ENCODE peak calls at places on chromosomes 2 and 18, in ten cellular contexts. S is Panc1; V is H1; N is hepatocyte; J is mesendoderm; O is colonic mucosa; E is naive thymus-derived CD4-positive, alpha-beta T cell; K is aorta; W is CD8-positive, alpha-beta memory T cell; C is cardiac muscle cell. G is an unnamed sample.

GRCh38 chr2:99677814-99678213 is 188.0 kb upstream of the REV1 start:
- DNase-seq in C (no peak), N (no peak), S (no peak), E (no peak), V (no peak), J (no peak), O (no peak), W (no peak), K (no peak), G (no peak)

GRCh38 chr2:201182650-201183372 is at the start of gene CASP10:
- DNase-seq in C (no peak), O (peak; percentile 65), N (peak; percentile 80), W (peak; percentile 22), K (no peak), V (no peak), E (no peak), S (no peak), J (peak; percentile 95), G (no peak)

GRCh38 chr2:102753563-102754159 is 8.2 kb upstream of the TMEM182 start:
- DNase-seq in K (no peak), E (no peak), V (no peak), C (peak; percentile 70), S (peak; percentile 35), O (peak; percentile 25), W (peak; percentile 10), J (peak; percentile 54), N (peak; percentile 71), G (no peak)

GRCh38 chr2:1656961-1657841 is 87.1 kb downstream of the PXDN start:
- DNase-seq in S (no peak), J (peak; percentile 69), V (no peak), C (no peak), W (no peak), E (no peak), O (no peak), N (no peak), K (peak; percentile 27), G (no peak)

GRCh38 chr2:190943706-190944105 is 63.1 kb downstream of the GLS start:
- DNase-seq in N (no peak), W (no peak), E (no peak), V (no peak), S (no peak), O (no peak), J (no peak), C (no peak), K (no peak), G (no peak)

GRCh38 chr2:222959358-222959757 is 92.6 kb upstream of the KCNE4 start:
- DNase-seq in W (no peak), N (peak; percentile 66), E (no peak), J (peak; percentile 97), S (no peak), C (no peak), K (peak; percentile 75), O (no peak), V (peak; percentile 71), G (peak; percentile 39)

GRCh38 chr18:48059363-48060109 is 129.1 kb upstream of the SMAD2 start:
- DNase-seq in O (no peak), N (peak; percentile 53), V (no peak), S (no peak), E (no peak), J (peak; percentile 44), W (no peak), C (no peak), K (peak; percentile 56), G (no peak)

GRCh38 chr2:40957508-40957907 is 505.6 kb upstream of the SLC8A1 start:
- DNase-seq in J (peak; percentile 7), N (no peak), W (no peak), S (no peak), O (no peak), V (no peak), K (no peak), E (no peak), C (no peak), G (no peak)

GRCh38 chr2:46230677-46231425 is 66.4 kb upstream of the EPAS1 start:
- DNase-seq in K (no peak), C (no peak), O (no peak), W (no peak), J (no peak), V (no peak), S (no peak), N (no peak), E (no peak), G (no peak)

GRCh38 chr18:31677592-31677991 is 6.8 kb downstream of the B4GALT6 start:
- DNase-seq in S (no peak), N (no peak), J (no peak), V (no peak), C (peak; percentile 17), E (no peak), W (no peak), O (no peak), K (no peak), G (no peak)

GRCh38 chr2:228181098-228182019 is at the start of gene SPHKAP:
- DNase-seq in C (peak; percentile 78), S (no peak), N (peak; percentile 17), O (no peak), K (peak; percentile 65), J (peak; percentile 69), W (no peak), E (no peak), V (no peak), G (peak; percentile 9)

GRCh38 chr2:223055836-223056235 is 3.8 kb downstream of the KCNE4 start:
- DNase-seq in S (no peak), V (no peak), K (no peak), W (no peak), E (no peak), C (no peak), J (no peak), N (peak; percentile 17), O (no peak), G (no peak)

DNA sequence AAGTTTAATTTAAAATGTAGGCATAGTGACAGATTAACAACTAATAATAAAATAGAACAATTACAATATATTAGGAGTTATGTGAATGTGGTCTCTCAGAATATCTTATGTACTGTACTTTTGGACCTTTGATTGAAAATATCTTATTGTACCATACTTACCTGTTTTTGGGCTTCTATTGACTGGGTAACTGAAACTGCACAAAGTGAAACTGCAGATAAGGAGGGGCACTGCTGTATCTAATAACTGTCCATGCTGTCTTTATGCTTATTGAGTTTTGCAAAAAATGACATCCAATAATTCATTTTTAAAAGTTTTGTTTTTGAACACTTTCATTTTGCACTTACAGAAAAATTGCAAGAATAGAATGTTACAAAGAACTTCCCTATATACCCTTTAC is 19.9 kb downstream of the BIRC6 start:
- DNase-seq in K (no peak), N (no peak), S (no peak), C (no peak), V (no peak), E (no peak), W (no peak), J (no peak), O (no peak), G (no peak)
- H3K4me1 ChIP-seq in K (no peaks in the 10 kb centered on the region), N (no peaks in the 10 kb centered on the region), S (peaks cover 4% of the 10 kb centered on the region), C (no peaks in the 10 kb centered on the region), V (peaks cover 3% of the 10 kb centered on the region), E (peaks cover 11% of the 10 kb centered on the region), W (peaks cover 11% of the 10 kb centered on the region), J (peaks cover 2% of the 10 kb centered on the region), O (no peaks in the 10 kb centered on the region), G (no peaks in the 10 kb centered on the region)

GRCh38 chr2:105803773-105804172 is 59.1 kb downstream of the NCK2 start:
- DNase-seq in K (no peak), W (no peak), V (no peak), J (no peak), E (no peak), O (no peak), C (no peak), N (no peak), S (no peak), G (no peak)
- H3K4me1 ChIP-seq in K (peaks cover 5% of the 10 kb centered on the region), W (peaks cover 84% of the 10 kb centered on the region), V (peaks cover 15% of the 10 kb centered on the region), J (peaks cover 11% of the 10 kb centered on the region), E (peaks cover 84% of the 10 kb centered on the region), O (peaks cover 5% of the 10 kb centered on the region), C (no peaks in the 10 kb centered on the region), N (peaks cover 41% of the 10 kb centered on the region), S (no peaks in the 10 kb centered on the region), G (peaks cover 3% of the 10 kb centered on the region)

DNA sequence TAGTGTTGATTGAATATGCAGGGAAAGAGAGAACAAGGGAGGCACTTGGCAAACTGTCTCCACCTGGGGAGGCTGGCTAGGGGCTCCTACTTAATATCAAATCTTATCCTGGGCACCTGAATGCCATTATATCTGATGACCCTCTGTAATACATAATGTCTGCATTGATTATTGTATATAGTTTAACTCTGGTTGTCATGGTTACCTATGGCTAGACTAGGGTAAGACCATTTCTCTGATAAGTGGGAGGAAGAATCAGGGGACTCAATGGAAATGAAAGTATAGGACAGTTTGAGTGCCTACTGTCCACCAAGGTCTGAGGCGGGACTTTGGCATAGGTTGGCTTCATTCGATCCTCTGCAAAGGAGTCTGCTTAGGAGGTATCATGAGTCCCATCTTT is 7.2 kb upstream of the TET3 start:
- DNase-seq in K (no peak), S (no peak), C (no peak), J (no peak), N (no peak), E (no peak), O (no peak), W (no peak), V (no peak), G (no peak)
- H3K4me1 ChIP-seq in K (no peaks in the 10 kb centered on the region), S (peaks cover 16% of the 10 kb centered on the region), C (peaks cover 18% of the 10 kb centered on the region), J (peaks cover 4% of the 10 kb centered on the region), N (peaks cover 21% of the 10 kb centered on the region), E (peaks cover 33% of the 10 kb centered on the region), O (peaks cover 13% of the 10 kb centered on the region), W (peaks cover 50% of the 10 kb centered on the region), V (peaks cover 5% of the 10 kb centered on the region), G (no peaks in the 10 kb centered on the region)

GRCh38 chr2:206723288-206723687 is 5.1 kb upstream of the DYTN start:
- DNase-seq in O (no peak), V (no peak), E (no peak), N (no peak), S (no peak), J (no peak), W (no peak), C (no peak), K (no peak), G (no peak)
- H3K4me1 ChIP-seq in O (no peaks in the 10 kb centered on the region), V (no peaks in the 10 kb centered on the region), E (no peaks in the 10 kb centered on the region), N (no peaks in the 10 kb centered on the region), S (no peaks in the 10 kb centered on the region), J (no peaks in the 10 kb centered on the region), W (no peaks in the 10 kb centered on the region), C (no peaks in the 10 kb centered on the region), K (no peaks in the 10 kb centered on the region), G (no peaks in the 10 kb centered on the region)

GRCh38 chr2:109695290-109695689 is 81.1 kb downstream of the SOWAHC start:
- DNase-seq in J (no peak), E (no peak), O (no peak), C (no peak), N (no peak), W (no peak), K (no peak), S (no peak), V (no peak), G (no peak)
- H3K4me1 ChIP-seq in J (peaks cover 10% of the 10 kb centered on the region), E (no peaks in the 10 kb centered on the region), O (peaks cover 16% of the 10 kb centered on the region), C (peaks cover 44% of the 10 kb centered on the region), N (peaks cover 55% of the 10 kb centered on the region), W (no peaks in the 10 kb centered on the region), K (peaks cover 6% of the 10 kb centered on the region), S (peaks cover 15% of the 10 kb centered on the region), V (peaks cover 5% of the 10 kb centered on the region), G (no peaks in the 10 kb centered on the region)

G was measured in iPS DF 6.9.